ENCODE peak calls at places on chromosomes 12 and 14, in five cellular contexts. A is GM12892, W is A549, F is Peyer's patch, M is spleen. G is an unnamed sample.
A peak's percentile ranks its signal among the peaks of the same experiment; 100 is the strongest.

GRCh38 chr14:105490318-105490571 is 801 bp upstream of the TEDC1 start:
- DNase-seq in W (no peak), M (no peak), F (no peak), A (no peak), G (no peak)

GRCh38 chr14:100062602-100063001 is 2.6 kb upstream of the EVL start:
- DNase-seq in W (no peak), M (no peak), A (no peak), F (no peak), G (no peak)

GRCh38 chr12:105947906-105948305 is 190.8 kb downstream of the NUAK1 start:
- DNase-seq in W (no peak), F (no peak), M (no peak), A (no peak), G (no peak)

GRCh38 chr12:11108862-11109261 is 16.7 kb upstream of the TAS2R43 start:
- DNase-seq in F (no peak), W (no peak), A (no peak), M (no peak), G (no peak)

GRCh38 chr14:24913026-24913425 is 136.9 kb downstream of the STXBP6 start:
- DNase-seq in M (no peak), A (no peak), F (no peak), W (no peak), G (no peak)

GRCh38 chr14:103518416-103519042 is 4.1 kb downstream of the CKB start:
- DNase-seq in W (peak; percentile 63), A (peak; percentile 89), F (peak; percentile 82), M (peak; percentile 91), G (peak; percentile 89)

GRCh38 chr12:124656214-124656516 is 88.8 kb upstream of the NCOR2 start:
- DNase-seq in W (no peak), A (no peak), M (no peak), F (no peak), G (no peak)

GRCh38 chr12:77893918-77894317 is 63.2 kb downstream of the NAV3 start:
- DNase-seq in M (no peak), W (peak; percentile 86), A (no peak), F (peak; percentile 74), G (no peak)

GRCh38 chr12:66859751-66860440 is 181.0 kb upstream of the GRIP1 start:
- DNase-seq in M (no peak), A (no peak), F (no peak), W (no peak), G (no peak)

GRCh38 chr14:39440975-39441374 is 8.7 kb upstream of the FBXO33 start:
- DNase-seq in M (no peak), F (no peak), A (no peak), W (no peak), G (no peak)

GRCh38 chr12:67705394-67706370 is 57.1 kb downstream of the DYRK2 start:
- DNase-seq in M (no peak), F (no peak), A (no peak), W (peak; percentile 62), G (no peak)

GRCh38 chr12:51631591-51631990 is 40.6 kb downstream of the SCN8A start:
- DNase-seq in W (peak; percentile 53), A (no peak), F (no peak), M (no peak), G (peak; percentile 33)

GRCh38 chr12:32896438-32897275 is at the start of gene PKP2:
- DNase-seq in F (peak; percentile 87), M (peak; percentile 85), A (peak; percentile 44), W (peak; percentile 49), G (peak; percentile 59)

GRCh38 chr14:69487226-69487625 is 2.7 kb downstream of the PLEKHD1 start:
- DNase-seq in F (no peak), M (no peak), W (no peak), A (no peak), G (no peak)

GRCh38 chr14:95156765-95157194 is 549 bp downstream of the DICER1 start:
- DNase-seq in W (peak; percentile 35), F (peak; percentile 65), M (peak; percentile 93), A (peak; percentile 29), G (peak; percentile 25)

GRCh38 chr14:88005050-88005481 is at the start of gene GPR65:
- DNase-seq in F (peak; percentile 73), A (no peak), W (no peak), M (no peak), G (no peak)

GRCh38 chr14:101243587-101244338 is 317.5 kb upstream of the DIO3 start:
- DNase-seq in F (peak; percentile 29), A (no peak), M (peak; percentile 39), W (no peak), G (no peak)

GRCh38 chr12:112916270-112916669 is 9.5 kb downstream of the OAS1 start:
- DNase-seq in F (peak; percentile 56), M (no peak), W (no peak), A (no peak), G (no peak)

GRCh38 chr14:49692895-49693737 is at the start of gene KLHDC1:
- DNase-seq in A (peak; percentile 58), W (peak; percentile 78), F (peak; percentile 92), M (peak; percentile 97), G (peak; percentile 47)

GRCh38 chr14:94889520-94890312 is 119.8 kb upstream of the GSC start:
- DNase-seq in F (no peak), W (no peak), A (no peak), M (no peak), G (no peak)

GRCh38 chr14:56118611-56119181 is 485 bp downstream of the PELI2 start:
- DNase-seq in M (peak; percentile 95), A (peak; percentile 6), W (no peak), F (peak; percentile 56), G (no peak)

GRCh38 chr14:76011959-76012802 is 26.6 kb downstream of the IFT43 start:
- DNase-seq in F (no peak), M (no peak), W (no peak), A (no peak), G (no peak)

GRCh38 chr14:100275214-100275613 is 31.0 kb downstream of the SLC25A29 start:
- DNase-seq in M (no peak), A (no peak), W (no peak), F (no peak), G (no peak)

GRCh38 chr12:48342980-48343379 is 7.7 kb downstream of the ZNF641 start:
- DNase-seq in F (no peak), M (no peak), A (no peak), W (no peak), G (no peak)

GRCh38 chr14:104249706-104250105 is 111.3 kb downstream of the KIF26A start:
- DNase-seq in W (no peak), M (no peak), F (peak; percentile 23), A (no peak), G (no peak)

GRCh38 chr12:5335059-5335458 is 96.8 kb upstream of the NTF3 start:
- DNase-seq in M (no peak), W (no peak), A (no peak), F (no peak), G (peak; percentile 5)

GRCh38 chr12:75933136-75933535 is 98.4 kb downstream of the PHLDA1 start:
- DNase-seq in W (peak; percentile 89), M (no peak), A (no peak), F (no peak), G (no peak)

GRCh38 chr14:55417955-55418354 is 6.3 kb upstream of the ATG14 start:
- DNase-seq in A (no peak), F (no peak), W (no peak), M (no peak), G (no peak)

GRCh38 chr12:57759360-57759980 is 4.6 kb downstream of the MARCHF9 start:
- DNase-seq in M (no peak), W (peak; percentile 68), F (no peak), A (no peak), G (no peak)

GRCh38 chr12:86137936-86138335 is 118.3 kb downstream of the MGAT4C start:
- DNase-seq in F (no peak), M (no peak), A (no peak), W (peak; percentile 36), G (peak; percentile 2)

GRCh38 chr14:63438065-63438757 is 105.0 kb downstream of the PPP2R5E start:
- DNase-seq in F (peak; percentile 58), M (no peak), A (no peak), W (peak; percentile 81), G (peak; percentile 71)

GRCh38 chr14:83147006-83147405 is 1613.4 kb upstream of the SEL1L start:
- DNase-seq in W (no peak), F (no peak), M (no peak), A (no peak), G (no peak)

GRCh38 chr12:89098390-89099102 is 253.8 kb downstream of the DUSP6 start:
- DNase-seq in A (no peak), F (no peak), W (no peak), M (no peak), G (no peak)

GRCh38 chr12:123131879-123132402 is 18.9 kb downstream of the PITPNM2 start:
- DNase-seq in A (no peak), W (no peak), F (peak; percentile 68), M (peak; percentile 74), G (no peak)
- TF ChIP-seq POLR2A in A (no peak), W (no peak), F (no peak), M (no peak), G (no peak)

DNA sequence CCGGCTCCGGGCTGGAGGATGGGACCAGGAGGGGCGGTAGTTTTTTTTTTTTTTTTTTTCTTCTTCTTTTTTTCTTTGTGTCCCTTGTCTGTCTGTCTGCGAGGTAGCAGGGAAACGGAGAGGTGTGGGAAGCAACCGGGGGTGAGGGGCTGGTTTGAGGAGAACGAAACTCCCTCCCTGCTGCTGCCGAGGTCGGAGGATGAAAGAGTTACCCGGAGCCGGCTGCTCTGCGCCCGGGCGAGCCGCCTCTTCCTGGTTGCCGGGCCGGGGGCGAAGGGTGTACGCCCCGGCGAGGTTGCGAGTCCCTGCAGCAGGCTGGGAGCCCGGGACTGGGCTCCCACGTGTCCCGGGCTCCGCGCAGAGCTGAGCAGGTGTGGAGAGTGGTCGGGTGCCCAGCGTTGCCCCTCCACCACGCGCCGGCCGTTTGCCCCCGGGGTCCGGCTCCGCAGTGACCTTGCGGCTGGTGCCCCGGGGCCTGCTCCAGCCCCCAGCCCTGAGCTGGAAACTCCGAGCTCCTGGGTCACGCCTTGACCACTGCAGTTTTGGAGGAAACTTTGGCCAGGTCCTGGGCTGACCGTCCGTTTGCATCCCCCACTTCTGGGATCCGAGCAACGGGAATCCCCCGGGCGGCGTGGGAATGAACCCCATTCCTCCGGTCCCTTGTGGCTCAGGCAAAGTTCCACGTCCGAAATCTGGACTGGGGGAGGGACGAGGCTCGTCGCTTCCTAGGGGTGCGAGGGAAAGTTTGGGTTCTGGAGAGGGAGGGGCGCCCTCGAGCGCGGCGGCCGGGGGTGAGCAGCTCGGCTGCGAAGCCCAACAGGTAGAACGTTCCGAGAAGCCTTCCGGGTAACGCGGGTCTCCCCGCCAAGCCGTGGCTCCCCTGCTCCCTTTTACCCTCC is 1.2 kb downstream of the CHST11 start:
- DNase-seq in M (peak; percentile 92), A (peak; percentile 58), F (peak; percentile 74), W (peak; percentile 27), G (peak; percentile 30)
- TF ChIP-seq POLR2A in M (no peak), A (peak; percentile 63), F (no peak), W (no peak), G (no peak)

DNA sequence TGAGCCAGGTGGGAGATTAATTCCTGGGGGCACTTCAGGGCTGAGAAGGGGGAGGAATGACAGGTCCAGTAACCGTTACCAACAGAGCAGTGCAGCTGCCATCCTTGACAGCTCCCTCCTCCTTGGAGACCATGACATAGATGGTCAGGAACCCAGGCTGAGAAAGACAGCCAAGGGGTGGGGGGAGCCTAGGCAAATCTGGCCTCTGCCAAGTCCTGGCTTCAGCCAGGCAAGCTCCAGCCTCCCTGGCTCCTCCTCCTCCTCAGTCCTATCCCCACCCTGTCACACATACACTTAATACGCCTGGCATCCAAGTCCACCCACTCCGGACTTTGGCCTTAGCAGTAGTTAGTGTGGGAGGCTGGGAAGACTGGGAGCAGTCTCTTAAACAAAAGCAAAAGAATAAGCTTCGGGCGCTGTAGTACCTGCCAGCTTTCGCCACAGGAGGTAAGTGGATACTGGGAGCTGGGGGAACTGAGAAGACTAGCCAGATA is at the start of gene RDH5:
- DNase-seq in F (peak; percentile 91), M (peak; percentile 65), W (peak; percentile 80), A (no peak), G (peak; percentile 51)
- TF ChIP-seq POLR2A in F (peak; percentile 94), M (no peak), W (no peak), A (no peak), G (no peak)

GRCh38 chr12:54292083-54292930 is 8.5 kb downstream of the NFE2 start:
- DNase-seq in W (no peak), F (no peak), A (no peak), M (no peak), G (no peak)
- TF ChIP-seq POLR2A in W (no peak), F (no peak), A (no peak), M (no peak), G (no peak)

G was measured in H54.